ENCODE peak calls at places on chromosomes 4 and X, in ten cellular contexts. One of them, this sample, is unnamed.

GRCh38 chrX:7690842-7691241 is 152.1 kb upstream of the VCX start:
- DNase-seq in HS-5: no peak
- DNase-seq in glomerular endothelial cell: no peak
- DNase-seq in small intestine: no peak
- DNase-seq in Panc1: no peak
- DNase-seq in stimulated activated CD4-positive, alpha-beta T cell treated with anti-CD3 and anti-CD28 coated beads, TNF-alpha, amount 100 ng/mL, for 48 hours: no peak
- DNase-seq in IMR-90: no peak
- DNase-seq in BJ: no peak
- DNase-seq in pancreas: no peak
- DNase-seq in T-cell: no peak
- DNase-seq in this sample: no peak

GRCh38 chrX:71974916-71975315 is 64.3 kb downstream of the NHSL2 start:
- DNase-seq in Panc1: no peak
- DNase-seq in BJ: no peak
- DNase-seq in small intestine: no peak
- DNase-seq in stimulated activated CD4-positive, alpha-beta T cell treated with anti-CD3 and anti-CD28 coated beads, TNF-alpha, amount 100 ng/mL, for 48 hours: no peak
- DNase-seq in glomerular endothelial cell: no peak
- DNase-seq in T-cell: no peak
- DNase-seq in IMR-90: no peak
- DNase-seq in HS-5: no peak
- DNase-seq in pancreas: no peak
- DNase-seq in this sample: no peak

GRCh38 chr4:55074386-55074785 is 51.0 kb downstream of the KDR start:
- DNase-seq in HS-5: no peak
- DNase-seq in Panc1: no peak
- DNase-seq in T-cell: no peak
- DNase-seq in pancreas: no peak
- DNase-seq in BJ: no peak
- DNase-seq in stimulated activated CD4-positive, alpha-beta T cell treated with anti-CD3 and anti-CD28 coated beads, TNF-alpha, amount 100 ng/mL, for 48 hours: no peak
- DNase-seq in glomerular endothelial cell: no peak
- DNase-seq in IMR-90: no peak
- DNase-seq in small intestine: no peak
- DNase-seq in this sample: no peak

GRCh38 chr4:54400188-54400587 is 171.1 kb downstream of the PDGFRA start:
- DNase-seq in BJ: no peak
- DNase-seq in stimulated activated CD4-positive, alpha-beta T cell treated with anti-CD3 and anti-CD28 coated beads, TNF-alpha, amount 100 ng/mL, for 48 hours: no peak
- DNase-seq in T-cell: no peak
- DNase-seq in small intestine: no peak
- DNase-seq in pancreas: no peak
- DNase-seq in IMR-90: no peak
- DNase-seq in Panc1: no peak
- DNase-seq in HS-5: no peak
- DNase-seq in glomerular endothelial cell: no peak
- DNase-seq in this sample: no peak

GRCh38 chr4:13240066-13240465 is 244.1 kb downstream of the RAB28 start:
- DNase-seq in T-cell: no peak
- DNase-seq in stimulated activated CD4-positive, alpha-beta T cell treated with anti-CD3 and anti-CD28 coated beads, TNF-alpha, amount 100 ng/mL, for 48 hours: no peak
- DNase-seq in pancreas: no peak
- DNase-seq in glomerular endothelial cell: no peak
- DNase-seq in HS-5: no peak
- DNase-seq in BJ: no peak
- DNase-seq in small intestine: no peak
- DNase-seq in IMR-90: no peak
- DNase-seq in Panc1: no peak
- DNase-seq in this sample: peak; percentile 41

GRCh38 chrX:150032742-150033141 is 94.5 kb upstream of the EOLA2 start:
- DNase-seq in HS-5: no peak
- DNase-seq in small intestine: peak; percentile 55
- DNase-seq in IMR-90: peak; percentile 81
- DNase-seq in pancreas: no peak
- DNase-seq in T-cell: no peak
- DNase-seq in Panc1: no peak
- DNase-seq in BJ: peak; percentile 62
- DNase-seq in stimulated activated CD4-positive, alpha-beta T cell treated with anti-CD3 and anti-CD28 coated beads, TNF-alpha, amount 100 ng/mL, for 48 hours: no peak
- DNase-seq in glomerular endothelial cell: no peak
- DNase-seq in this sample: no peak

GRCh38 chr4:64870558-64870957 is 461.3 kb upstream of the TECRL start:
- DNase-seq in HS-5: no peak
- DNase-seq in stimulated activated CD4-positive, alpha-beta T cell treated with anti-CD3 and anti-CD28 coated beads, TNF-alpha, amount 100 ng/mL, for 48 hours: no peak
- DNase-seq in pancreas: no peak
- DNase-seq in glomerular endothelial cell: no peak
- DNase-seq in T-cell: no peak
- DNase-seq in IMR-90: no peak
- DNase-seq in small intestine: no peak
- DNase-seq in Panc1: no peak
- DNase-seq in BJ: no peak
- DNase-seq in this sample: no peak

GRCh38 chr4:119128125-119128524 is 7.5 kb upstream of the MYOZ2 start:
- DNase-seq in stimulated activated CD4-positive, alpha-beta T cell treated with anti-CD3 and anti-CD28 coated beads, TNF-alpha, amount 100 ng/mL, for 48 hours: no peak
- DNase-seq in IMR-90: no peak
- DNase-seq in small intestine: no peak
- DNase-seq in Panc1: no peak
- DNase-seq in pancreas: no peak
- DNase-seq in BJ: no peak
- DNase-seq in glomerular endothelial cell: no peak
- DNase-seq in HS-5: no peak
- DNase-seq in T-cell: no peak
- DNase-seq in this sample: no peak

GRCh38 chrX:20254712-20255299 is 11.9 kb downstream of the RPS6KA3 start:
- DNase-seq in stimulated activated CD4-positive, alpha-beta T cell treated with anti-CD3 and anti-CD28 coated beads, TNF-alpha, amount 100 ng/mL, for 48 hours: no peak
- DNase-seq in small intestine: no peak
- DNase-seq in glomerular endothelial cell: no peak
- DNase-seq in HS-5: no peak
- DNase-seq in T-cell: no peak
- DNase-seq in Panc1: no peak
- DNase-seq in IMR-90: peak; percentile 71
- DNase-seq in pancreas: no peak
- DNase-seq in BJ: no peak
- DNase-seq in this sample: no peak

GRCh38 chr4:165991325-165992180 is 118.5 kb downstream of the TLL1 start:
- DNase-seq in Panc1: no peak
- DNase-seq in HS-5: peak; percentile 42
- DNase-seq in IMR-90: no peak
- DNase-seq in small intestine: no peak
- DNase-seq in BJ: peak; percentile 59
- DNase-seq in stimulated activated CD4-positive, alpha-beta T cell treated with anti-CD3 and anti-CD28 coated beads, TNF-alpha, amount 100 ng/mL, for 48 hours: no peak
- DNase-seq in glomerular endothelial cell: no peak
- DNase-seq in pancreas: no peak
- DNase-seq in T-cell: no peak
- DNase-seq in this sample: no peak

GRCh38 chr4:6688879-6689505 is 4.7 kb upstream of the S100P start:
- DNase-seq in HS-5: peak; percentile 60
- DNase-seq in small intestine: peak; percentile 64
- DNase-seq in stimulated activated CD4-positive, alpha-beta T cell treated with anti-CD3 and anti-CD28 coated beads, TNF-alpha, amount 100 ng/mL, for 48 hours: no peak
- DNase-seq in glomerular endothelial cell: no peak
- DNase-seq in T-cell: peak; percentile 50
- DNase-seq in IMR-90: peak; percentile 94
- DNase-seq in BJ: peak; percentile 68
- DNase-seq in Panc1: no peak
- DNase-seq in pancreas: no peak
- DNase-seq in this sample: peak; percentile 92

GRCh38 chr4:1354136-1354982 is 7.4 kb downstream of the UVSSA start:
- DNase-seq in BJ: no peak
- DNase-seq in small intestine: no peak
- DNase-seq in IMR-90: no peak
- DNase-seq in Panc1: no peak
- DNase-seq in T-cell: no peak
- DNase-seq in stimulated activated CD4-positive, alpha-beta T cell treated with anti-CD3 and anti-CD28 coated beads, TNF-alpha, amount 100 ng/mL, for 48 hours: no peak
- DNase-seq in HS-5: no peak
- DNase-seq in pancreas: peak; percentile 36
- DNase-seq in glomerular endothelial cell: no peak
- DNase-seq in this sample: no peak

GRCh38 chrX:27598312-27598711 is 8.2 kb downstream of the DCAF8L2 start:
- DNase-seq in glomerular endothelial cell: no peak
- DNase-seq in BJ: no peak
- DNase-seq in T-cell: no peak
- DNase-seq in stimulated activated CD4-positive, alpha-beta T cell treated with anti-CD3 and anti-CD28 coated beads, TNF-alpha, amount 100 ng/mL, for 48 hours: no peak
- DNase-seq in pancreas: no peak
- DNase-seq in IMR-90: no peak
- DNase-seq in Panc1: no peak
- DNase-seq in HS-5: no peak
- DNase-seq in small intestine: peak; percentile 14
- DNase-seq in this sample: no peak

GRCh38 chr4:85409251-85409650 is 65.7 kb upstream of the ARHGAP24 start:
- DNase-seq in pancreas: no peak
- DNase-seq in HS-5: no peak
- DNase-seq in IMR-90: no peak
- DNase-seq in BJ: no peak
- DNase-seq in T-cell: no peak
- DNase-seq in small intestine: no peak
- DNase-seq in stimulated activated CD4-positive, alpha-beta T cell treated with anti-CD3 and anti-CD28 coated beads, TNF-alpha, amount 100 ng/mL, for 48 hours: no peak
- DNase-seq in Panc1: no peak
- DNase-seq in glomerular endothelial cell: peak; percentile 71
- DNase-seq in this sample: no peak

GRCh38 chr4:38605181-38605764 is 58.7 kb upstream of the KLF3 start:
- DNase-seq in stimulated activated CD4-positive, alpha-beta T cell treated with anti-CD3 and anti-CD28 coated beads, TNF-alpha, amount 100 ng/mL, for 48 hours: no peak
- DNase-seq in Panc1: no peak
- DNase-seq in pancreas: no peak
- DNase-seq in HS-5: no peak
- DNase-seq in BJ: no peak
- DNase-seq in glomerular endothelial cell: no peak
- DNase-seq in IMR-90: no peak
- DNase-seq in T-cell: no peak
- DNase-seq in small intestine: no peak
- DNase-seq in this sample: no peak

GRCh38 chr4:93261207-93261606 is 567.3 kb upstream of the ATOH1 start:
- DNase-seq in small intestine: no peak
- DNase-seq in stimulated activated CD4-positive, alpha-beta T cell treated with anti-CD3 and anti-CD28 coated beads, TNF-alpha, amount 100 ng/mL, for 48 hours: no peak
- DNase-seq in Panc1: no peak
- DNase-seq in pancreas: no peak
- DNase-seq in HS-5: no peak
- DNase-seq in BJ: no peak
- DNase-seq in T-cell: no peak
- DNase-seq in IMR-90: no peak
- DNase-seq in glomerular endothelial cell: no peak
- DNase-seq in this sample: no peak

GRCh38 chr4:147361726-147362125 is 119.2 kb upstream of the EDNRA start:
- DNase-seq in stimulated activated CD4-positive, alpha-beta T cell treated with anti-CD3 and anti-CD28 coated beads, TNF-alpha, amount 100 ng/mL, for 48 hours: no peak
- DNase-seq in pancreas: no peak
- DNase-seq in IMR-90: peak; percentile 92
- DNase-seq in T-cell: no peak
- DNase-seq in glomerular endothelial cell: peak; percentile 65
- DNase-seq in HS-5: peak; percentile 54
- DNase-seq in small intestine: peak; percentile 96
- DNase-seq in BJ: peak; percentile 43
- DNase-seq in Panc1: no peak
- DNase-seq in this sample: peak; percentile 52

GRCh38 chrX:24023972-24024664 is 2.9 kb downstream of the KLHL15 start:
- DNase-seq in IMR-90: peak; percentile 23
- DNase-seq in HS-5: no peak
- DNase-seq in Panc1: no peak
- DNase-seq in glomerular endothelial cell: no peak
- DNase-seq in pancreas: no peak
- DNase-seq in BJ: no peak
- DNase-seq in small intestine: peak; percentile 15
- DNase-seq in T-cell: no peak
- DNase-seq in stimulated activated CD4-positive, alpha-beta T cell treated with anti-CD3 and anti-CD28 coated beads, TNF-alpha, amount 100 ng/mL, for 48 hours: no peak
- DNase-seq in this sample: peak; percentile 21

GRCh38 chr4:124290678-124291077 is 421.9 kb downstream of the ANKRD50 start:
- DNase-seq in pancreas: no peak
- DNase-seq in small intestine: no peak
- DNase-seq in T-cell: no peak
- DNase-seq in IMR-90: no peak
- DNase-seq in BJ: no peak
- DNase-seq in glomerular endothelial cell: no peak
- DNase-seq in stimulated activated CD4-positive, alpha-beta T cell treated with anti-CD3 and anti-CD28 coated beads, TNF-alpha, amount 100 ng/mL, for 48 hours: no peak
- DNase-seq in HS-5: no peak
- DNase-seq in Panc1: no peak
- DNase-seq in this sample: no peak

GRCh38 chrX:44708470-44708869 is 135.4 kb upstream of the DUSP21 start:
- DNase-seq in stimulated activated CD4-positive, alpha-beta T cell treated with anti-CD3 and anti-CD28 coated beads, TNF-alpha, amount 100 ng/mL, for 48 hours: no peak
- DNase-seq in BJ: no peak
- DNase-seq in IMR-90: no peak
- DNase-seq in T-cell: no peak
- DNase-seq in Panc1: no peak
- DNase-seq in pancreas: no peak
- DNase-seq in HS-5: no peak
- DNase-seq in glomerular endothelial cell: no peak
- DNase-seq in small intestine: no peak
- DNase-seq in this sample: no peak

GRCh38 chr4:7581477-7581876 is 146.7 kb upstream of the PSAPL1 start:
- DNase-seq in HS-5: no peak
- DNase-seq in Panc1: no peak
- DNase-seq in BJ: no peak
- DNase-seq in glomerular endothelial cell: no peak
- DNase-seq in IMR-90: peak; percentile 15
- DNase-seq in pancreas: no peak
- DNase-seq in small intestine: no peak
- DNase-seq in T-cell: no peak
- DNase-seq in stimulated activated CD4-positive, alpha-beta T cell treated with anti-CD3 and anti-CD28 coated beads, TNF-alpha, amount 100 ng/mL, for 48 hours: no peak
- DNase-seq in this sample: no peak

GRCh38 chrX:136215559-136215958 is 35.6 kb downstream of the MAP7D3 start:
- DNase-seq in HS-5: no peak
- DNase-seq in small intestine: no peak
- DNase-seq in IMR-90: peak; percentile 34
- DNase-seq in stimulated activated CD4-positive, alpha-beta T cell treated with anti-CD3 and anti-CD28 coated beads, TNF-alpha, amount 100 ng/mL, for 48 hours: no peak
- DNase-seq in Panc1: no peak
- DNase-seq in T-cell: no peak
- DNase-seq in glomerular endothelial cell: no peak
- DNase-seq in pancreas: no peak
- DNase-seq in BJ: no peak
- DNase-seq in this sample: no peak

GRCh38 chr4:88758264-88758663 is 60.6 kb upstream of the NAP1L5 start:
- DNase-seq in IMR-90: peak; percentile 23
- DNase-seq in Panc1: no peak
- DNase-seq in small intestine: peak; percentile 27
- DNase-seq in HS-5: no peak
- DNase-seq in pancreas: no peak
- DNase-seq in stimulated activated CD4-positive, alpha-beta T cell treated with anti-CD3 and anti-CD28 coated beads, TNF-alpha, amount 100 ng/mL, for 48 hours: no peak
- DNase-seq in BJ: no peak
- DNase-seq in glomerular endothelial cell: no peak
- DNase-seq in T-cell: no peak
- DNase-seq in this sample: no peak

GRCh38 chr4:101643201-101643600 is 147.3 kb upstream of the BANK1 start:
- DNase-seq in BJ: no peak
- DNase-seq in T-cell: no peak
- DNase-seq in pancreas: no peak
- DNase-seq in small intestine: no peak
- DNase-seq in Panc1: no peak
- DNase-seq in glomerular endothelial cell: no peak
- DNase-seq in HS-5: no peak
- DNase-seq in IMR-90: no peak
- DNase-seq in stimulated activated CD4-positive, alpha-beta T cell treated with anti-CD3 and anti-CD28 coated beads, TNF-alpha, amount 100 ng/mL, for 48 hours: no peak
- DNase-seq in this sample: peak; percentile 39

GRCh38 chrX:72208126-72208525 is 26.6 kb downstream of the PIN4 start:
- DNase-seq in BJ: no peak
- DNase-seq in Panc1: no peak
- DNase-seq in pancreas: no peak
- DNase-seq in stimulated activated CD4-positive, alpha-beta T cell treated with anti-CD3 and anti-CD28 coated beads, TNF-alpha, amount 100 ng/mL, for 48 hours: no peak
- DNase-seq in T-cell: no peak
- DNase-seq in small intestine: no peak
- DNase-seq in glomerular endothelial cell: no peak
- DNase-seq in HS-5: no peak
- DNase-seq in IMR-90: peak; percentile 10
- DNase-seq in this sample: no peak

GRCh38 chr4:46844325-46844917 is 64.6 kb downstream of the COX7B2 start:
- DNase-seq in Panc1: peak; percentile 43
- DNase-seq in T-cell: peak; percentile 20
- DNase-seq in pancreas: no peak
- DNase-seq in HS-5: peak; percentile 26
- DNase-seq in IMR-90: peak; percentile 61
- DNase-seq in BJ: no peak
- DNase-seq in stimulated activated CD4-positive, alpha-beta T cell treated with anti-CD3 and anti-CD28 coated beads, TNF-alpha, amount 100 ng/mL, for 48 hours: peak; percentile 17
- DNase-seq in small intestine: peak; percentile 38
- DNase-seq in glomerular endothelial cell: peak; percentile 47
- DNase-seq in this sample: peak; percentile 40

GRCh38 chr4:82745173-82745842 is 53.3 kb downstream of the SCD5 start:
- DNase-seq in T-cell: no peak
- DNase-seq in BJ: peak; percentile 47
- DNase-seq in HS-5: no peak
- DNase-seq in pancreas: peak; percentile 41
- DNase-seq in glomerular endothelial cell: no peak
- DNase-seq in IMR-90: peak; percentile 77
- DNase-seq in stimulated activated CD4-positive, alpha-beta T cell treated with anti-CD3 and anti-CD28 coated beads, TNF-alpha, amount 100 ng/mL, for 48 hours: no peak
- DNase-seq in small intestine: no peak
- DNase-seq in Panc1: no peak
- DNase-seq in this sample: no peak

GRCh38 chr4:155973639-155974475 is 20.2 kb upstream of the CTSO start:
- DNase-seq in pancreas: no peak
- DNase-seq in glomerular endothelial cell: no peak
- DNase-seq in HS-5: no peak
- DNase-seq in stimulated activated CD4-positive, alpha-beta T cell treated with anti-CD3 and anti-CD28 coated beads, TNF-alpha, amount 100 ng/mL, for 48 hours: no peak
- DNase-seq in Panc1: no peak
- DNase-seq in small intestine: no peak
- DNase-seq in T-cell: no peak
- DNase-seq in BJ: no peak
- DNase-seq in IMR-90: peak; percentile 37
- DNase-seq in this sample: no peak

This sample was measured in SW480.